ENCODE peak calls at places on chromosomes 1 and 21, in nine cellular contexts. W is colonic mucosa; X is heart right ventricle; J is CD8-positive, alpha-beta memory T cell; F is heart left ventricle; N is neural progenitor cell; Q is psoas muscle; B is lower lobe of right lung; G is Peyer's patch. A is an unnamed sample. For H3K4me1, the result is how much of the 10 kb centered on the place peaks cover.

GRCh38 chr1:1402081-1402900 is 3.2 kb upstream of the CCNL2 start:
- DNase-seq in B (no peak), W (peak), J (no peak), N (peak), F (no peak), X (no peak), G (no peak), Q (peak), A (peak)

GRCh38 chr1:216670118-216670870 is 52.9 kb downstream of the ESRRG start:
- DNase-seq in F (no peak), G (no peak), N (no peak), B (no peak), X (no peak), Q (no peak), J (no peak), W (no peak), A (no peak)

GRCh38 chr1:22526677-22527076 is 36.6 kb upstream of the EPHA8 start:
- DNase-seq in W (no peak), N (no peak), G (no peak), X (no peak), B (no peak), J (no peak), F (no peak), Q (no peak), A (no peak)

GRCh38 chr21:18155508-18156193 is 89.0 kb upstream of the CHODL start:
- DNase-seq in W (no peak), J (no peak), F (no peak), X (no peak), N (peak), G (no peak), B (no peak), Q (no peak), A (no peak)

GRCh38 chr1:56516539-56517252 is 62.7 kb downstream of the PLPP3 start:
- DNase-seq in J (no peak), W (peak), B (no peak), F (no peak), G (no peak), N (no peak), X (no peak), Q (no peak), A (no peak)

GRCh38 chr1:61332796-61333195 is 250.4 kb downstream of the NFIA start:
- DNase-seq in B (no peak), F (no peak), W (no peak), G (no peak), Q (no peak), X (no peak), N (no peak), J (no peak), A (no peak)

GRCh38 chr1:58500036-58500435 is 46.5 kb downstream of the OMA1 start:
- DNase-seq in Q (no peak), N (no peak), X (no peak), W (no peak), G (no peak), F (no peak), B (no peak), J (no peak), A (no peak)

GRCh38 chr1:202274611-202275010 is 67.1 kb downstream of the UBE2T start:
- DNase-seq in X (no peak), N (no peak), B (no peak), J (peak), Q (no peak), W (peak), F (no peak), G (no peak), A (no peak)

GRCh38 chr21:41187537-41188025 is 19.6 kb downstream of the BACE2 start:
- DNase-seq in W (no peak), Q (no peak), F (no peak), N (no peak), B (no peak), J (no peak), X (no peak), G (no peak), A (no peak)

GRCh38 chr1:184634296-184634695 is 120.4 kb downstream of the EDEM3 start:
- DNase-seq in G (no peak), Q (no peak), X (no peak), B (no peak), N (peak), J (no peak), W (no peak), F (no peak), A (no peak)

GRCh38 chr1:48817505-48818114 is 40.9 kb upstream of the BEND5 start:
- DNase-seq in W (peak), N (peak), J (no peak), X (peak), B (peak), G (peak), F (peak), Q (peak), A (peak)

GRCh38 chr1:206455681-206456344 is 14.5 kb upstream of the IKBKE start:
- DNase-seq in W (no peak), Q (no peak), N (peak), J (no peak), G (no peak), X (peak), F (no peak), B (no peak), A (no peak)

GRCh38 chr1:7317888-7318287 is 453.2 kb upstream of the VAMP3 start:
- DNase-seq in N (no peak), W (no peak), F (no peak), G (no peak), B (no peak), X (no peak), Q (no peak), J (no peak), A (no peak)

GRCh38 chr1:18512883-18513282 is 32.2 kb downstream of the KLHDC7A start:
- DNase-seq in Q (no peak), W (no peak), N (no peak), B (no peak), F (no peak), G (no peak), J (no peak), X (no peak), A (no peak)

GRCh38 chr1:155859234-155859829 is at the start of gene SYT11:
- DNase-seq in X (peak), N (peak), J (peak), W (peak), F (peak), G (peak), Q (peak), B (peak), A (peak)

GRCh38 chr1:83531910-83532309 is 467.0 kb downstream of the TTLL7 start:
- DNase-seq in N (no peak), J (no peak), Q (no peak), X (no peak), G (no peak), W (no peak), F (no peak), B (no peak), A (no peak)

GRCh38 chr1:61851849-61852692 is 109.8 kb downstream of the PATJ start:
- DNase-seq in F (peak), J (no peak), Q (no peak), B (no peak), G (no peak), X (no peak), W (no peak), N (peak), A (no peak)

GRCh38 chr1:206739411-206740076 is 31.0 kb upstream of the IL19 start:
- DNase-seq in N (no peak), W (no peak), Q (no peak), J (no peak), B (no peak), F (no peak), G (no peak), X (no peak), A (no peak)

GRCh38 chr21:27796106-27796505 is 829.2 kb upstream of the ADAMTS5 start:
- DNase-seq in F (no peak), N (peak), Q (no peak), J (no peak), W (no peak), X (no peak), B (no peak), G (no peak), A (no peak)

GRCh38 chr1:26283871-26284596 is 4.1 kb downstream of the SH3BGRL3 start:
- DNase-seq in F (no peak), X (no peak), W (no peak), J (no peak), N (no peak), B (no peak), Q (no peak), G (no peak), A (no peak)

DNA sequence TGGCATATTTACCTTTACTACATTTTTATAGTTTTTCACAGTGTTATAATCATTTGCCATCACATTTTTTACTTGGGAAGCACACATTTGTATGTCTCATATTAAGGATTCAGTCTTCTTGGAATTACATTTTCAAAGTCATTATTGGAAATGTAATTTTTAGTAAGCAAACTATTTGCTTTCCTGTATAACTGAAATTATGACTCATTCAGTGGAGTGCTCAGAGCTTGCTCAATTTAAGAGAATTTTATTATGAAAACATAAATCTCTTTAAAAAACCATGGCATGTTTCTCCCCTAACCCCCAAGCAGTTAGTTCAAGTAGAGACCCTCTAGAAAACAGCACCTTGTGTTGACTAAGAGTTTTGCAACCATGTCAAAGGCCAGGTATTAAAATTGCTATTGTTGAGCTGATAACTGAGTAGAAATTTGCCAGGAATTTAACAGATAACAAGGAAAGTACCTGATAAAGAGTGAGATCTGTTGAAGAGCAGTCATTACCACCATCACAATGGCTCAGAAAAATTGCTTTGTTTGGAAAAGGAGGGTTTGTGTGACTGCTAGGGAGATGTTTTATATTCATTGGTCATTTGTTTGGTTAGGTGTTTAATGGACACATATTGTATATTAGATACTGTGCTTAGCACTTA is 105.9 kb downstream of the KCNK2 start:
- DNase-seq in B (no peak), X (no peak), F (no peak), G (no peak), N (no peak), Q (no peak), J (no peak), W (no peak), A (no peak)
- H3K4me1 ChIP-seq in B (under half), X (under half), F (under half), G (under half), N (under half), Q (under half), J (under half), W (under half), A (under half)

DNA sequence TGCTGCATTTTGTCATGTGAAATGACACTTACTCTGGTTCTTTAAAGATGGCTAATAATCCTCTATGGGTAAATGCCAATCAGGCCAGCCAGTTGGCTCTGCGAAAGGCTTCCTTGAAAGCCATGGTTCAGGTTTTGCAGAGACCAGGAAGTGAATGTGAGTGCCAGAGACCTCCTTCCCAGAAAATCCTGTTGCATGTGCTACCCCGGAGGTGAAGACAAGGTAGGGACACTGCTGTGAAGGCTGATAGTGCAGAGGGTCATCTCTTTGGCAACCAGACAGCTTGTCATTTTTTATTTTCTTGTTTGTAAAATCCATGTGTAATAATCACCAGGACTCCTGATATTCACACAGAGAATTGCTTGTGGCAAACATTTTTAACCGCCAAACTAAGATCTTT is 18.7 kb downstream of the LRRC8D start:
- DNase-seq in W (no peak), N (no peak), J (no peak), F (no peak), X (no peak), Q (no peak), B (no peak), G (no peak), A (no peak)
- H3K4me1 ChIP-seq in W (under half), N (under half), J (under half), F (under half), X (under half), Q (under half), B (under half), G (under half), A (under half)

GRCh38 chr1:43994794-43995790 is 3.7 kb downstream of the CCDC24 start:
- DNase-seq in Q (no peak), B (no peak), W (peak), N (peak), J (no peak), F (no peak), G (no peak), X (no peak), A (peak)

GRCh38 chr1:43994071-43994470 is 2.7 kb downstream of the CCDC24 start:
- DNase-seq in X (no peak), J (no peak), F (no peak), G (no peak), W (no peak), N (no peak), Q (no peak), B (no peak), A (peak)

GRCh38 chr1:43991476-43992231 is at the start of gene CCDC24:
- DNase-seq in N (peak), F (peak), G (peak), W (peak), B (peak), Q (peak), X (peak), J (peak), A (peak)

GRCh38 chr1:43992232-43992995 is 1.0 kb downstream of the CCDC24 start:
- DNase-seq in N (no peak), B (no peak), Q (no peak), F (no peak), W (no peak), G (no peak), J (no peak), X (no peak), A (no peak)

DNA sequence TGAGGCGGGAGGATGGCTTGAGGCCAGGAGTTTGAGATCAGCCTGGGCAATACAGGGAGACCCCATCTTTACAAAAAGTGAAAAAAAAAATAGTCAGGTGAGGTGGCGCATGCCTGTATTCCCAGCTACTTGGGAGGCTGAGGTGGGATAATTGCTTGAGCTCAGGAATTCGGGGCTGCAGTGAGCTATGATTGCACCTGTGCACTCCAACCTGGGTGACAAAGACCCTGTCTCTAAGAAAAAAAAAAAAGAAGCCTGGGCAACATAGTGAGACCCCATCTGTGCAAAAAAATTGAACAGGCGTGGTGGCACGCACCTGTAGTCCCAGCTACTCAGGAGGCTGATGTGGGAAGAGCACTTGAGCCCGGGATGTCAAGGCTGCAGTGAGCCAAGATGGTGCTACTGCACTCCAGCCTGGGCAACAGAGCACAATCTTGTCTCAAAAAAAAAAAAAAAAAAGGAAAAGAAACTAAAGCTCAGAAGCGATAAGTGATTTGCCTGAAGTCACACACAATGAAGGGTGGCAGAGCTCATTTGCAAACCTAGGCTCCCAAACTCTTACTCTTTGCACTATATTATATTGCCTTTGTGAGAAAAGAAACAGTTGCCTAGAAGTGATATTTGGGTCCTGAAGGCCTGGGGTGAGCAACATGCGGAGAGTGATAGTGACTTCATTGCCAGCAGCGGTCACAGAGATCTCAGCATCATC is 2.0 kb downstream of the CCDC24 start:
- DNase-seq in G (no peak), W (no peak), X (no peak), B (no peak), F (no peak), J (no peak), Q (no peak), N (no peak), A (no peak)
- H3K4me1 ChIP-seq in G (under half), W (under half), X (under half), B (under half), F (under half), J (under half), Q (under half), N (under half), A (under half)

DNA sequence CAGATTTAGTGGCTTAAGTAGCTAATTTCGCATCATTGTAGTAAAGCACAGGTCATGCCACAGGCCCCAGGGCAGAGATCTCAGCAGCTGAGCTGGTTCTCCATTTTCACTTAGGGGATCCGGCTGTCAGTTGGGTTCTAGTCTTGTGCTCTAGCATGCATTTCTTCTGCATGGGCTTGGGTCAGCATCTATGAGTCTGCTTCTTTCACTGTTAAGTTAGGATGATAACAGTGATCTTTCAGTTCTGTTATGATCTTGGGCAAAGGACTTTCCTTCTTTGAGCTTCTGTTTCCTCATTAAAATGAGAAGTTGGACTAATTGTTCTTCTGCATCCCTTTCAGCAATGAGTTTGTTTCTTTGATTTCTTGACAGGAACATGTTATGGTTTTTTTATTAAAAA is 123.6 kb upstream of the DNAH14 start:
- DNase-seq in G (no peak), F (no peak), N (no peak), Q (no peak), B (no peak), J (no peak), W (no peak), X (no peak), A (no peak)
- H3K4me1 ChIP-seq in G (under half), F (under half), N (under half), Q (under half), B (under half), J (under half), W (under half), X (under half), A (under half)

GRCh38 chr1:230109066-230109465 is 42.0 kb downstream of the GALNT2 start:
- DNase-seq in F (no peak), X (no peak), Q (peak), W (no peak), J (no peak), B (no peak), N (no peak), G (no peak), A (no peak)
- H3K4me1 ChIP-seq in F (under half), X (half or more), Q (half or more), W (under half), J (under half), B (half or more), N (half or more), G (half or more), A (under half)

GRCh38 chr1:226696552-226696951 is 42.5 kb downstream of the ITPKB start:
- DNase-seq in Q (no peak), W (no peak), G (no peak), N (no peak), X (no peak), F (no peak), B (no peak), J (no peak), A (no peak)

GRCh38 chr1:226697608-226698544 is 41.2 kb downstream of the ITPKB start:
- DNase-seq in W (no peak), J (no peak), Q (no peak), G (no peak), X (no peak), B (no peak), N (no peak), F (no peak), A (no peak)

GRCh38 chr1:226692868-226693267 is 46.2 kb downstream of the ITPKB start:
- DNase-seq in Q (no peak), J (no peak), W (no peak), G (no peak), B (no peak), N (no peak), F (no peak), X (no peak), A (no peak)

GRCh38 chr1:226697151-226697575 is 41.9 kb downstream of the ITPKB start:
- DNase-seq in F (no peak), G (no peak), B (no peak), J (no peak), Q (no peak), N (no peak), X (no peak), W (no peak), A (no peak)

GRCh38 chr1:226695335-226695900 is 43.7 kb downstream of the ITPKB start:
- DNase-seq in X (no peak), W (no peak), G (no peak), B (no peak), Q (no peak), F (no peak), J (no peak), N (no peak), A (no peak)
- H3K4me1 ChIP-seq in X (half or more), W (under half), G (under half), B (under half), Q (half or more), F (half or more), J (half or more), N (under half), A (under half)